ENCODE peak calls at places on chromosome 12, in five cellular contexts. T, J, I, R and O are unnamed samples.

GRCh38 chr12:32024884-32025599 is 65.8 kb downstream of the RESF1 start:
- DNase-seq in J (no peak), T (no peak), R (no peak), I (no peak), O (no peak)

GRCh38 chr12:57836442-57837375 is 9.8 kb downstream of the CTDSP2 start:
- DNase-seq in T (no peak), J (peak; percentile 61), R (peak; percentile 60), I (peak; percentile 65), O (no peak)

GRCh38 chr12:47102845-47103666 is 23.3 kb upstream of the AMIGO2 start:
- DNase-seq in I (no peak), T (no peak), J (peak; percentile 70), R (no peak), O (no peak)

GRCh38 chr12:12874014-12874413 is 17.3 kb upstream of the GPRC5A start:
- DNase-seq in J (no peak), T (no peak), I (no peak), R (no peak), O (no peak)

GRCh38 chr12:23356440-23356839 is 593.0 kb downstream of the SOX5 start:
- DNase-seq in J (no peak), T (no peak), I (no peak), R (no peak), O (no peak)

GRCh38 chr12:128163096-128163495 is 103.9 kb upstream of the TMEM132C start:
- DNase-seq in I (no peak), J (no peak), T (no peak), R (no peak), O (no peak)

GRCh38 chr12:52971701-52972329 is 22.9 kb downstream of the KRT18 start:
- DNase-seq in T (no peak), R (no peak), I (no peak), J (peak; percentile 82), O (no peak)

GRCh38 chr12:9364224-9365176 is 156.3 kb upstream of the PZP start:
- DNase-seq in I (peak; percentile 11), J (peak; percentile 99), R (no peak), T (no peak), O (peak; percentile 26)

GRCh38 chr12:107133462-107133861 is 40.1 kb upstream of the CRY1 start:
- DNase-seq in T (no peak), J (no peak), I (no peak), R (no peak), O (no peak)

GRCh38 chr12:94134226-94134795 is 14.1 kb upstream of the PLXNC1 start:
- DNase-seq in I (peak; percentile 63), R (peak; percentile 24), J (peak; percentile 36), T (no peak), O (no peak)

GRCh38 chr12:79648872-79649271 is 41.9 kb downstream of the PAWR start:
- DNase-seq in I (no peak), T (no peak), J (no peak), R (no peak), O (no peak)

GRCh38 chr12:49627752-49628360 is 4.5 kb downstream of the PRPF40B start:
- DNase-seq in T (no peak), R (no peak), J (peak; percentile 62), I (no peak), O (no peak)

GRCh38 chr12:121295746-121296617 is 527 bp downstream of the CAMKK2 start:
- DNase-seq in R (peak; percentile 27), J (peak; percentile 28), T (peak; percentile 30), I (peak; percentile 34), O (peak; percentile 28)